ENCODE peak calls at places on chromosomes 12 and 14, in nine cellular contexts. One of them, this sample, is unnamed.

GRCh38 chr14:93984987-93985410 is 8.6 kb upstream of the ASB2 start:
- DNase-seq in mucosa of descending colon: no peak
- DNase-seq in endothelial cell: peak
- DNase-seq in Calu3: peak
- DNase-seq in sciatic nerve: no peak
- DNase-seq in activated CD4-positive, alpha-beta T cell treated with anti-CD3 and anti-CD28 coated beads, Interleukin-2, amount 10 ng/mL, durations not matched to agents 7 days and 5 days: no peak
- DNase-seq in GM12865: peak
- DNase-seq in GF-D8: no peak
- DNase-seq in upper lobe of right lung: no peak
- DNase-seq in this sample: peak

GRCh38 chr12:74043343-74043742 is 494.3 kb upstream of the ATXN7L3B start:
- DNase-seq in mucosa of descending colon: no peak
- DNase-seq in Calu3: peak
- DNase-seq in sciatic nerve: no peak
- DNase-seq in GF-D8: no peak
- DNase-seq in endothelial cell: no peak
- DNase-seq in activated CD4-positive, alpha-beta T cell treated with anti-CD3 and anti-CD28 coated beads, Interleukin-2, amount 10 ng/mL, durations not matched to agents 7 days and 5 days: no peak
- DNase-seq in GM12865: no peak
- DNase-seq in upper lobe of right lung: no peak
- DNase-seq in this sample: no peak

GRCh38 chr14:90556666-90557450 is 160.0 kb downstream of the CALM1 start:
- DNase-seq in endothelial cell: no peak
- DNase-seq in sciatic nerve: no peak
- DNase-seq in Calu3: no peak
- DNase-seq in GM12865: no peak
- DNase-seq in GF-D8: no peak
- DNase-seq in mucosa of descending colon: no peak
- DNase-seq in upper lobe of right lung: no peak
- DNase-seq in activated CD4-positive, alpha-beta T cell treated with anti-CD3 and anti-CD28 coated beads, Interleukin-2, amount 10 ng/mL, durations not matched to agents 7 days and 5 days: no peak
- DNase-seq in this sample: no peak

GRCh38 chr12:47604474-47604873 is 101.4 kb downstream of the RPAP3 start:
- DNase-seq in mucosa of descending colon: no peak
- DNase-seq in sciatic nerve: no peak
- DNase-seq in endothelial cell: no peak
- DNase-seq in GF-D8: no peak
- DNase-seq in Calu3: no peak
- DNase-seq in activated CD4-positive, alpha-beta T cell treated with anti-CD3 and anti-CD28 coated beads, Interleukin-2, amount 10 ng/mL, durations not matched to agents 7 days and 5 days: no peak
- DNase-seq in upper lobe of right lung: no peak
- DNase-seq in GM12865: no peak
- DNase-seq in this sample: no peak

GRCh38 chr12:120571299-120571698 is 9.9 kb downstream of the POP5 start:
- DNase-seq in mucosa of descending colon: no peak
- DNase-seq in GM12865: no peak
- DNase-seq in Calu3: no peak
- DNase-seq in activated CD4-positive, alpha-beta T cell treated with anti-CD3 and anti-CD28 coated beads, Interleukin-2, amount 10 ng/mL, durations not matched to agents 7 days and 5 days: no peak
- DNase-seq in GF-D8: no peak
- DNase-seq in endothelial cell: no peak
- DNase-seq in upper lobe of right lung: no peak
- DNase-seq in sciatic nerve: no peak
- DNase-seq in this sample: no peak

GRCh38 chr12:51522696-51523095 is 68.3 kb upstream of the SCN8A start:
- DNase-seq in activated CD4-positive, alpha-beta T cell treated with anti-CD3 and anti-CD28 coated beads, Interleukin-2, amount 10 ng/mL, durations not matched to agents 7 days and 5 days: no peak
- DNase-seq in upper lobe of right lung: no peak
- DNase-seq in sciatic nerve: no peak
- DNase-seq in GM12865: no peak
- DNase-seq in GF-D8: no peak
- DNase-seq in mucosa of descending colon: no peak
- DNase-seq in Calu3: no peak
- DNase-seq in endothelial cell: no peak
- DNase-seq in this sample: no peak

GRCh38 chr12:54555670-54556257 is 6.4 kb downstream of the PDE1B start:
- DNase-seq in Calu3: no peak
- DNase-seq in sciatic nerve: no peak
- DNase-seq in mucosa of descending colon: no peak
- DNase-seq in GF-D8: no peak
- DNase-seq in activated CD4-positive, alpha-beta T cell treated with anti-CD3 and anti-CD28 coated beads, Interleukin-2, amount 10 ng/mL, durations not matched to agents 7 days and 5 days: no peak
- DNase-seq in upper lobe of right lung: no peak
- DNase-seq in GM12865: no peak
- DNase-seq in endothelial cell: no peak
- DNase-seq in this sample: no peak

GRCh38 chr12:53053223-53054111 is 3.6 kb downstream of the TNS2 start:
- DNase-seq in endothelial cell: peak
- DNase-seq in sciatic nerve: peak
- DNase-seq in mucosa of descending colon: peak
- DNase-seq in upper lobe of right lung: peak
- DNase-seq in GF-D8: no peak
- DNase-seq in Calu3: peak
- DNase-seq in activated CD4-positive, alpha-beta T cell treated with anti-CD3 and anti-CD28 coated beads, Interleukin-2, amount 10 ng/mL, durations not matched to agents 7 days and 5 days: peak
- DNase-seq in GM12865: peak
- DNase-seq in this sample: no peak

GRCh38 chr14:61644834-61645233 is 50.5 kb upstream of the HIF1A start:
- DNase-seq in GF-D8: no peak
- DNase-seq in upper lobe of right lung: no peak
- DNase-seq in sciatic nerve: no peak
- DNase-seq in endothelial cell: no peak
- DNase-seq in GM12865: peak
- DNase-seq in mucosa of descending colon: no peak
- DNase-seq in Calu3: no peak
- DNase-seq in activated CD4-positive, alpha-beta T cell treated with anti-CD3 and anti-CD28 coated beads, Interleukin-2, amount 10 ng/mL, durations not matched to agents 7 days and 5 days: no peak
- DNase-seq in this sample: peak

GRCh38 chr12:106255952-106256351 is 8.1 kb upstream of the CKAP4 start:
- DNase-seq in activated CD4-positive, alpha-beta T cell treated with anti-CD3 and anti-CD28 coated beads, Interleukin-2, amount 10 ng/mL, durations not matched to agents 7 days and 5 days: no peak
- DNase-seq in GM12865: no peak
- DNase-seq in mucosa of descending colon: no peak
- DNase-seq in GF-D8: no peak
- DNase-seq in upper lobe of right lung: no peak
- DNase-seq in Calu3: no peak
- DNase-seq in endothelial cell: no peak
- DNase-seq in sciatic nerve: no peak
- DNase-seq in this sample: no peak

GRCh38 chr14:38867561-38868150 is 235.4 kb downstream of the SEC23A start:
- DNase-seq in endothelial cell: peak
- DNase-seq in GF-D8: peak
- DNase-seq in upper lobe of right lung: peak
- DNase-seq in Calu3: peak
- DNase-seq in activated CD4-positive, alpha-beta T cell treated with anti-CD3 and anti-CD28 coated beads, Interleukin-2, amount 10 ng/mL, durations not matched to agents 7 days and 5 days: peak
- DNase-seq in GM12865: peak
- DNase-seq in mucosa of descending colon: no peak
- DNase-seq in sciatic nerve: peak
- DNase-seq in this sample: peak

GRCh38 chr14:48973136-48973535 is 613.0 kb downstream of the RPS29 start:
- DNase-seq in upper lobe of right lung: no peak
- DNase-seq in GM12865: no peak
- DNase-seq in GF-D8: no peak
- DNase-seq in activated CD4-positive, alpha-beta T cell treated with anti-CD3 and anti-CD28 coated beads, Interleukin-2, amount 10 ng/mL, durations not matched to agents 7 days and 5 days: no peak
- DNase-seq in sciatic nerve: no peak
- DNase-seq in Calu3: no peak
- DNase-seq in mucosa of descending colon: no peak
- DNase-seq in endothelial cell: no peak
- DNase-seq in this sample: no peak

GRCh38 chr14:75306917-75307699 is 28.5 kb downstream of the FOS start:
- DNase-seq in Calu3: peak
- DNase-seq in mucosa of descending colon: no peak
- DNase-seq in upper lobe of right lung: peak
- DNase-seq in sciatic nerve: no peak
- DNase-seq in activated CD4-positive, alpha-beta T cell treated with anti-CD3 and anti-CD28 coated beads, Interleukin-2, amount 10 ng/mL, durations not matched to agents 7 days and 5 days: peak
- DNase-seq in GF-D8: no peak
- DNase-seq in GM12865: peak
- DNase-seq in endothelial cell: no peak
- DNase-seq in this sample: no peak

GRCh38 chr12:78951746-78952532 is 87.4 kb downstream of the SYT1 start:
- DNase-seq in activated CD4-positive, alpha-beta T cell treated with anti-CD3 and anti-CD28 coated beads, Interleukin-2, amount 10 ng/mL, durations not matched to agents 7 days and 5 days: no peak
- DNase-seq in upper lobe of right lung: no peak
- DNase-seq in GM12865: no peak
- DNase-seq in sciatic nerve: no peak
- DNase-seq in Calu3: no peak
- DNase-seq in endothelial cell: no peak
- DNase-seq in mucosa of descending colon: no peak
- DNase-seq in GF-D8: no peak
- DNase-seq in this sample: peak

GRCh38 chr12:14928946-14929345 is 9.4 kb downstream of the ERP27 start:
- DNase-seq in activated CD4-positive, alpha-beta T cell treated with anti-CD3 and anti-CD28 coated beads, Interleukin-2, amount 10 ng/mL, durations not matched to agents 7 days and 5 days: no peak
- DNase-seq in sciatic nerve: no peak
- DNase-seq in Calu3: peak
- DNase-seq in GM12865: no peak
- DNase-seq in GF-D8: no peak
- DNase-seq in mucosa of descending colon: no peak
- DNase-seq in endothelial cell: no peak
- DNase-seq in upper lobe of right lung: no peak
- DNase-seq in this sample: no peak

GRCh38 chr12:31874961-31875608 is 84.1 kb upstream of the RESF1 start:
- DNase-seq in activated CD4-positive, alpha-beta T cell treated with anti-CD3 and anti-CD28 coated beads, Interleukin-2, amount 10 ng/mL, durations not matched to agents 7 days and 5 days: peak
- DNase-seq in Calu3: peak
- DNase-seq in endothelial cell: peak
- DNase-seq in upper lobe of right lung: peak
- DNase-seq in GF-D8: peak
- DNase-seq in sciatic nerve: no peak
- DNase-seq in mucosa of descending colon: peak
- DNase-seq in GM12865: peak
- DNase-seq in this sample: no peak

GRCh38 chr14:99554184-99554583 is 49.8 kb downstream of the CCDC85C start:
- DNase-seq in sciatic nerve: no peak
- DNase-seq in activated CD4-positive, alpha-beta T cell treated with anti-CD3 and anti-CD28 coated beads, Interleukin-2, amount 10 ng/mL, durations not matched to agents 7 days and 5 days: no peak
- DNase-seq in GF-D8: no peak
- DNase-seq in Calu3: no peak
- DNase-seq in mucosa of descending colon: peak
- DNase-seq in upper lobe of right lung: no peak
- DNase-seq in endothelial cell: no peak
- DNase-seq in GM12865: no peak
- DNase-seq in this sample: no peak

GRCh38 chr12:40012709-40013108 is 93.2 kb downstream of the SLC2A13 start:
- DNase-seq in GF-D8: no peak
- DNase-seq in upper lobe of right lung: no peak
- DNase-seq in GM12865: no peak
- DNase-seq in activated CD4-positive, alpha-beta T cell treated with anti-CD3 and anti-CD28 coated beads, Interleukin-2, amount 10 ng/mL, durations not matched to agents 7 days and 5 days: no peak
- DNase-seq in endothelial cell: no peak
- DNase-seq in Calu3: no peak
- DNase-seq in sciatic nerve: no peak
- DNase-seq in mucosa of descending colon: no peak
- DNase-seq in this sample: no peak

GRCh38 chr14:38405851-38406630 is 150.1 kb upstream of the CLEC14A start:
- DNase-seq in upper lobe of right lung: no peak
- DNase-seq in activated CD4-positive, alpha-beta T cell treated with anti-CD3 and anti-CD28 coated beads, Interleukin-2, amount 10 ng/mL, durations not matched to agents 7 days and 5 days: no peak
- DNase-seq in sciatic nerve: no peak
- DNase-seq in GF-D8: no peak
- DNase-seq in Calu3: no peak
- DNase-seq in mucosa of descending colon: no peak
- DNase-seq in GM12865: no peak
- DNase-seq in endothelial cell: no peak
- DNase-seq in this sample: peak

GRCh38 chr14:92173668-92174067 is 51.9 kb downstream of the CPSF2 start:
- DNase-seq in GM12865: no peak
- DNase-seq in Calu3: no peak
- DNase-seq in sciatic nerve: no peak
- DNase-seq in GF-D8: no peak
- DNase-seq in mucosa of descending colon: no peak
- DNase-seq in upper lobe of right lung: no peak
- DNase-seq in activated CD4-positive, alpha-beta T cell treated with anti-CD3 and anti-CD28 coated beads, Interleukin-2, amount 10 ng/mL, durations not matched to agents 7 days and 5 days: no peak
- DNase-seq in endothelial cell: no peak
- DNase-seq in this sample: no peak

GRCh38 chr14:100187247-100187833 is 27.9 kb upstream of the DEGS2 start:
- DNase-seq in sciatic nerve: no peak
- DNase-seq in mucosa of descending colon: peak
- DNase-seq in endothelial cell: no peak
- DNase-seq in upper lobe of right lung: no peak
- DNase-seq in activated CD4-positive, alpha-beta T cell treated with anti-CD3 and anti-CD28 coated beads, Interleukin-2, amount 10 ng/mL, durations not matched to agents 7 days and 5 days: no peak
- DNase-seq in GF-D8: no peak
- DNase-seq in Calu3: no peak
- DNase-seq in GM12865: no peak
- DNase-seq in this sample: no peak

GRCh38 chr12:82517027-82517426 is 158.7 kb downstream of the METTL25 start:
- DNase-seq in mucosa of descending colon: no peak
- DNase-seq in endothelial cell: peak
- DNase-seq in activated CD4-positive, alpha-beta T cell treated with anti-CD3 and anti-CD28 coated beads, Interleukin-2, amount 10 ng/mL, durations not matched to agents 7 days and 5 days: no peak
- DNase-seq in GF-D8: no peak
- DNase-seq in sciatic nerve: no peak
- DNase-seq in upper lobe of right lung: no peak
- DNase-seq in Calu3: peak
- DNase-seq in GM12865: peak
- DNase-seq in this sample: no peak

This sample was measured in neuronal stem cell.